ENCODE peak calls at places on chromosomes 6 and 20, in seven cellular contexts. One of them, this sample, is unnamed.

GRCh38 chr6:16105056-16105455 is 23.8 kb upstream of the MYLIP start:
- DNase-seq in ELR: no peak
- DNase-seq in activated CD4-positive, alpha-beta memory T cell treated with anti-CD3 and anti-CD28 coated beads, Interleukin-2, amount 10 ng/mL, durations not matched to agents 7 days and 5 days: no peak
- DNase-seq in H1: no peak
- DNase-seq in anterior cingulate cortex: no peak
- DNase-seq in GM12878: no peak
- DNase-seq in activated effector memory CD4-positive, alpha-beta T cell treated with Interleukin-2 at 50 U/mL for 16 hours: no peak
- DNase-seq in this sample: no peak

GRCh38 chr6:41470341-41471063 is 75.7 kb upstream of the FOXP4 start:
- DNase-seq in H1: peak; percentile 79
- DNase-seq in activated effector memory CD4-positive, alpha-beta T cell treated with Interleukin-2 at 50 U/mL for 16 hours: no peak
- DNase-seq in ELR: peak; percentile 62
- DNase-seq in anterior cingulate cortex: no peak
- DNase-seq in activated CD4-positive, alpha-beta memory T cell treated with anti-CD3 and anti-CD28 coated beads, Interleukin-2, amount 10 ng/mL, durations not matched to agents 7 days and 5 days: no peak
- DNase-seq in GM12878: no peak
- DNase-seq in this sample: no peak

GRCh38 chr20:62066339-62066982 is 780 bp upstream of the TAF4 start:
- DNase-seq in GM12878: no peak
- DNase-seq in H1: peak; percentile 79
- DNase-seq in activated effector memory CD4-positive, alpha-beta T cell treated with Interleukin-2 at 50 U/mL for 16 hours: no peak
- DNase-seq in ELR: peak; percentile 61
- DNase-seq in activated CD4-positive, alpha-beta memory T cell treated with anti-CD3 and anti-CD28 coated beads, Interleukin-2, amount 10 ng/mL, durations not matched to agents 7 days and 5 days: peak; percentile 59
- DNase-seq in anterior cingulate cortex: no peak
- DNase-seq in this sample: peak; percentile 73

GRCh38 chr20:9839626-9840025 is 750 bp upstream of the PAK5 start:
- DNase-seq in anterior cingulate cortex: no peak
- DNase-seq in activated CD4-positive, alpha-beta memory T cell treated with anti-CD3 and anti-CD28 coated beads, Interleukin-2, amount 10 ng/mL, durations not matched to agents 7 days and 5 days: no peak
- DNase-seq in H1: no peak
- DNase-seq in activated effector memory CD4-positive, alpha-beta T cell treated with Interleukin-2 at 50 U/mL for 16 hours: no peak
- DNase-seq in GM12878: no peak
- DNase-seq in ELR: no peak
- DNase-seq in this sample: no peak

GRCh38 chr6:93418448-93419303 is 683 bp downstream of the EPHA7 start:
- DNase-seq in GM12878: no peak
- DNase-seq in anterior cingulate cortex: no peak
- DNase-seq in ELR: no peak
- DNase-seq in H1: peak; percentile 79
- DNase-seq in activated effector memory CD4-positive, alpha-beta T cell treated with Interleukin-2 at 50 U/mL for 16 hours: no peak
- DNase-seq in activated CD4-positive, alpha-beta memory T cell treated with anti-CD3 and anti-CD28 coated beads, Interleukin-2, amount 10 ng/mL, durations not matched to agents 7 days and 5 days: no peak
- DNase-seq in this sample: peak; percentile 21

GRCh38 chr6:112282217-112282616 is 27.9 kb upstream of the LAMA4 start:
- DNase-seq in H1: no peak
- DNase-seq in anterior cingulate cortex: peak; percentile 60
- DNase-seq in GM12878: no peak
- DNase-seq in activated effector memory CD4-positive, alpha-beta T cell treated with Interleukin-2 at 50 U/mL for 16 hours: no peak
- DNase-seq in ELR: peak; percentile 83
- DNase-seq in activated CD4-positive, alpha-beta memory T cell treated with anti-CD3 and anti-CD28 coated beads, Interleukin-2, amount 10 ng/mL, durations not matched to agents 7 days and 5 days: no peak
- DNase-seq in this sample: peak; percentile 60

GRCh38 chr6:170067257-170067656 is 223.6 kb downstream of the DLL1 start:
- DNase-seq in anterior cingulate cortex: peak; percentile 26
- DNase-seq in H1: peak; percentile 13
- DNase-seq in activated CD4-positive, alpha-beta memory T cell treated with anti-CD3 and anti-CD28 coated beads, Interleukin-2, amount 10 ng/mL, durations not matched to agents 7 days and 5 days: no peak
- DNase-seq in activated effector memory CD4-positive, alpha-beta T cell treated with Interleukin-2 at 50 U/mL for 16 hours: no peak
- DNase-seq in GM12878: no peak
- DNase-seq in ELR: no peak
- DNase-seq in this sample: no peak

GRCh38 chr6:55916188-55916587 is 40.8 kb upstream of the BMP5 start:
- DNase-seq in GM12878: no peak
- DNase-seq in anterior cingulate cortex: no peak
- DNase-seq in activated CD4-positive, alpha-beta memory T cell treated with anti-CD3 and anti-CD28 coated beads, Interleukin-2, amount 10 ng/mL, durations not matched to agents 7 days and 5 days: no peak
- DNase-seq in activated effector memory CD4-positive, alpha-beta T cell treated with Interleukin-2 at 50 U/mL for 16 hours: no peak
- DNase-seq in ELR: peak; percentile 78
- DNase-seq in H1: no peak
- DNase-seq in this sample: no peak

GRCh38 chr6:38508894-38509293 is 130.8 kb downstream of the BTBD9 start:
- DNase-seq in H1: no peak
- DNase-seq in anterior cingulate cortex: no peak
- DNase-seq in activated CD4-positive, alpha-beta memory T cell treated with anti-CD3 and anti-CD28 coated beads, Interleukin-2, amount 10 ng/mL, durations not matched to agents 7 days and 5 days: no peak
- DNase-seq in GM12878: no peak
- DNase-seq in activated effector memory CD4-positive, alpha-beta T cell treated with Interleukin-2 at 50 U/mL for 16 hours: no peak
- DNase-seq in ELR: peak; percentile 51
- DNase-seq in this sample: no peak

GRCh38 chr6:106495014-106495413 is 134.3 kb downstream of the RTN4IP1 start:
- DNase-seq in ELR: no peak
- DNase-seq in anterior cingulate cortex: no peak
- DNase-seq in H1: no peak
- DNase-seq in activated effector memory CD4-positive, alpha-beta T cell treated with Interleukin-2 at 50 U/mL for 16 hours: no peak
- DNase-seq in activated CD4-positive, alpha-beta memory T cell treated with anti-CD3 and anti-CD28 coated beads, Interleukin-2, amount 10 ng/mL, durations not matched to agents 7 days and 5 days: no peak
- DNase-seq in GM12878: no peak
- DNase-seq in this sample: no peak

GRCh38 chr20:7379206-7379605 is 561.1 kb downstream of the HAO1 start:
- DNase-seq in activated effector memory CD4-positive, alpha-beta T cell treated with Interleukin-2 at 50 U/mL for 16 hours: no peak
- DNase-seq in ELR: no peak
- DNase-seq in GM12878: no peak
- DNase-seq in H1: no peak
- DNase-seq in anterior cingulate cortex: no peak
- DNase-seq in activated CD4-positive, alpha-beta memory T cell treated with anti-CD3 and anti-CD28 coated beads, Interleukin-2, amount 10 ng/mL, durations not matched to agents 7 days and 5 days: no peak
- DNase-seq in this sample: no peak

GRCh38 chr6:26327450-26328264 is 37.3 kb upstream of the BTN3A2 start:
- DNase-seq in ELR: peak; percentile 89
- DNase-seq in anterior cingulate cortex: peak; percentile 19
- DNase-seq in GM12878: no peak
- DNase-seq in activated effector memory CD4-positive, alpha-beta T cell treated with Interleukin-2 at 50 U/mL for 16 hours: no peak
- DNase-seq in activated CD4-positive, alpha-beta memory T cell treated with anti-CD3 and anti-CD28 coated beads, Interleukin-2, amount 10 ng/mL, durations not matched to agents 7 days and 5 days: peak; percentile 57
- DNase-seq in H1: peak; percentile 89
- DNase-seq in this sample: peak; percentile 80

GRCh38 chr6:29547573-29547972 is 12.0 kb downstream of the UBD start:
- DNase-seq in H1: no peak
- DNase-seq in activated CD4-positive, alpha-beta memory T cell treated with anti-CD3 and anti-CD28 coated beads, Interleukin-2, amount 10 ng/mL, durations not matched to agents 7 days and 5 days: no peak
- DNase-seq in ELR: no peak
- DNase-seq in activated effector memory CD4-positive, alpha-beta T cell treated with Interleukin-2 at 50 U/mL for 16 hours: no peak
- DNase-seq in GM12878: no peak
- DNase-seq in anterior cingulate cortex: no peak
- DNase-seq in this sample: no peak

This sample was measured in BE2C.